ENCODE peak calls at places on chromosomes 5 and 9, in eight cellular contexts. One of them, this sample, is unnamed.

GRCh38 chr5:29822499-29822898 is 1371.0 kb upstream of the CDH6 start:
- DNase-seq in breast epithelium: no peak
- DNase-seq in endodermal cell: no peak
- DNase-seq in endothelial cell of umbilical vein: no peak
- DNase-seq in CD4-positive, alpha-beta T cell: no peak
- DNase-seq in stomach: no peak
- DNase-seq in HepG2: no peak
- DNase-seq in K562: no peak
- DNase-seq in this sample: no peak

GRCh38 chr5:172492991-172493390 is 38.7 kb upstream of the SH3PXD2B start:
- DNase-seq in breast epithelium: no peak
- DNase-seq in endodermal cell: peak
- DNase-seq in endothelial cell of umbilical vein: no peak
- DNase-seq in CD4-positive, alpha-beta T cell: no peak
- DNase-seq in stomach: no peak
- DNase-seq in HepG2: no peak
- DNase-seq in K562: no peak
- DNase-seq in this sample: no peak

GRCh38 chr5:62268239-62268638 is 37.8 kb upstream of the KIF2A start:
- DNase-seq in breast epithelium: peak
- DNase-seq in endodermal cell: no peak
- DNase-seq in endothelial cell of umbilical vein: peak
- DNase-seq in CD4-positive, alpha-beta T cell: no peak
- DNase-seq in stomach: no peak
- DNase-seq in HepG2: peak
- DNase-seq in K562: no peak
- DNase-seq in this sample: no peak

GRCh38 chr5:54616031-54616430 is 98.5 kb downstream of the SNX18 start:
- DNase-seq in breast epithelium: peak
- DNase-seq in endodermal cell: no peak
- DNase-seq in endothelial cell of umbilical vein: no peak
- DNase-seq in CD4-positive, alpha-beta T cell: no peak
- DNase-seq in stomach: peak
- DNase-seq in HepG2: peak
- DNase-seq in K562: no peak
- DNase-seq in this sample: no peak

GRCh38 chr5:62475072-62475471 is 62.5 kb downstream of the IPO11 start:
- DNase-seq in breast epithelium: no peak
- DNase-seq in endodermal cell: no peak
- DNase-seq in endothelial cell of umbilical vein: no peak
- DNase-seq in CD4-positive, alpha-beta T cell: no peak
- DNase-seq in stomach: no peak
- DNase-seq in HepG2: no peak
- DNase-seq in K562: no peak
- DNase-seq in this sample: no peak

GRCh38 chr9:4226331-4227250 is 73.3 kb downstream of the GLIS3 start:
- DNase-seq in breast epithelium: no peak
- DNase-seq in endodermal cell: no peak
- DNase-seq in endothelial cell of umbilical vein: no peak
- DNase-seq in CD4-positive, alpha-beta T cell: no peak
- DNase-seq in stomach: no peak
- DNase-seq in HepG2: no peak
- DNase-seq in K562: no peak
- DNase-seq in this sample: no peak

GRCh38 chr9:70085241-70085640 is 41.6 kb downstream of the MAMDC2 start:
- DNase-seq in breast epithelium: no peak
- DNase-seq in endodermal cell: peak
- DNase-seq in endothelial cell of umbilical vein: peak
- DNase-seq in CD4-positive, alpha-beta T cell: no peak
- DNase-seq in stomach: no peak
- DNase-seq in HepG2: no peak
- DNase-seq in K562: no peak
- DNase-seq in this sample: no peak

GRCh38 chr9:111852291-111852690 is 44.3 kb upstream of the UGCG start:
- DNase-seq in breast epithelium: no peak
- DNase-seq in endodermal cell: no peak
- DNase-seq in endothelial cell of umbilical vein: no peak
- DNase-seq in CD4-positive, alpha-beta T cell: no peak
- DNase-seq in stomach: no peak
- DNase-seq in HepG2: no peak
- DNase-seq in K562: no peak
- DNase-seq in this sample: no peak

GRCh38 chr5:140356878-140357730 is 2.9 kb upstream of the SLC4A9 start:
- DNase-seq in breast epithelium: no peak
- DNase-seq in endodermal cell: no peak
- DNase-seq in endothelial cell of umbilical vein: no peak
- DNase-seq in CD4-positive, alpha-beta T cell: no peak
- DNase-seq in stomach: no peak
- DNase-seq in HepG2: no peak
- DNase-seq in K562: no peak
- DNase-seq in this sample: no peak

GRCh38 chr9:136629879-136630661 is 32.6 kb upstream of the EGFL7 start:
- DNase-seq in breast epithelium: no peak
- DNase-seq in endodermal cell: peak
- DNase-seq in endothelial cell of umbilical vein: peak
- DNase-seq in CD4-positive, alpha-beta T cell: peak
- DNase-seq in stomach: peak
- DNase-seq in HepG2: peak
- DNase-seq in K562: peak
- DNase-seq in this sample: no peak

GRCh38 chr9:79570449-79571308 is 1.1 kb upstream of the TLE4 start:
- DNase-seq in breast epithelium: peak
- DNase-seq in endodermal cell: peak
- DNase-seq in endothelial cell of umbilical vein: peak
- DNase-seq in CD4-positive, alpha-beta T cell: peak
- DNase-seq in stomach: peak
- DNase-seq in HepG2: no peak
- DNase-seq in K562: peak
- DNase-seq in this sample: peak

GRCh38 chr9:10009401-10009800 is 603.4 kb downstream of the PTPRD start:
- DNase-seq in breast epithelium: no peak
- DNase-seq in endodermal cell: no peak
- DNase-seq in endothelial cell of umbilical vein: no peak
- DNase-seq in CD4-positive, alpha-beta T cell: no peak
- DNase-seq in stomach: no peak
- DNase-seq in HepG2: no peak
- DNase-seq in K562: no peak
- DNase-seq in this sample: no peak
- H3K27ac ChIP-seq in breast epithelium: no peak
- H3K27ac ChIP-seq in endodermal cell: no peak
- H3K27ac ChIP-seq in endothelial cell of umbilical vein: no peak
- H3K27ac ChIP-seq in CD4-positive, alpha-beta T cell: no peak
- H3K27ac ChIP-seq in stomach: no peak
- H3K27ac ChIP-seq in HepG2: no peak
- H3K27ac ChIP-seq in K562: no peak
- H3K27ac ChIP-seq in this sample: no peak

GRCh38 chr9:2859776-2860379 is 16.0 kb upstream of the PUM3 start:
- DNase-seq in breast epithelium: no peak
- DNase-seq in endodermal cell: peak
- DNase-seq in endothelial cell of umbilical vein: peak
- DNase-seq in CD4-positive, alpha-beta T cell: peak
- DNase-seq in stomach: peak
- DNase-seq in HepG2: peak
- DNase-seq in K562: peak
- DNase-seq in this sample: peak
- TF ChIP-seq CTCF in breast epithelium: no peak
- TF ChIP-seq CTCF in endodermal cell: peak
- TF ChIP-seq CTCF in endothelial cell of umbilical vein: peak
- TF ChIP-seq CTCF in CD4-positive, alpha-beta T cell: peak
- TF ChIP-seq CTCF in stomach: no peak
- TF ChIP-seq CTCF in HepG2: peak
- TF ChIP-seq CTCF in K562: peak
- TF ChIP-seq CTCF in this sample: peak

GRCh38 chr5:387491-388265 is 55.3 kb upstream of the EXOC3 start:
- DNase-seq in breast epithelium: peak
- DNase-seq in endodermal cell: peak
- DNase-seq in endothelial cell of umbilical vein: no peak
- DNase-seq in CD4-positive, alpha-beta T cell: no peak
- DNase-seq in stomach: no peak
- DNase-seq in HepG2: no peak
- DNase-seq in K562: no peak
- DNase-seq in this sample: no peak
- H3K27ac ChIP-seq in breast epithelium: no peak
- H3K27ac ChIP-seq in endodermal cell: no peak
- H3K27ac ChIP-seq in endothelial cell of umbilical vein: no peak
- H3K27ac ChIP-seq in CD4-positive, alpha-beta T cell: no peak
- H3K27ac ChIP-seq in stomach: no peak
- H3K27ac ChIP-seq in HepG2: no peak
- H3K27ac ChIP-seq in K562: no peak
- H3K27ac ChIP-seq in this sample: no peak

GRCh38 chr9:102398205-102398604 is 596.9 kb upstream of the CYLC2 start:
- DNase-seq in breast epithelium: no peak
- DNase-seq in endodermal cell: no peak
- DNase-seq in endothelial cell of umbilical vein: no peak
- DNase-seq in CD4-positive, alpha-beta T cell: no peak
- DNase-seq in stomach: no peak
- DNase-seq in HepG2: no peak
- DNase-seq in K562: no peak
- DNase-seq in this sample: no peak
- TF ChIP-seq CTCF in breast epithelium: no peak
- TF ChIP-seq CTCF in endodermal cell: no peak
- TF ChIP-seq CTCF in endothelial cell of umbilical vein: no peak
- TF ChIP-seq CTCF in CD4-positive, alpha-beta T cell: no peak
- TF ChIP-seq CTCF in stomach: no peak
- TF ChIP-seq CTCF in HepG2: no peak
- TF ChIP-seq CTCF in K562: no peak
- TF ChIP-seq CTCF in this sample: no peak

GRCh38 chr9:19378647-19379046 is 1.4 kb downstream of the RPS6 start:
- DNase-seq in breast epithelium: no peak
- DNase-seq in endodermal cell: no peak
- DNase-seq in endothelial cell of umbilical vein: peak
- DNase-seq in CD4-positive, alpha-beta T cell: no peak
- DNase-seq in stomach: no peak
- DNase-seq in HepG2: no peak
- DNase-seq in K562: no peak
- DNase-seq in this sample: no peak
- H3K27ac ChIP-seq in breast epithelium: peak
- H3K27ac ChIP-seq in endodermal cell: no peak
- H3K27ac ChIP-seq in endothelial cell of umbilical vein: peak
- H3K27ac ChIP-seq in CD4-positive, alpha-beta T cell: no peak
- H3K27ac ChIP-seq in stomach: peak
- H3K27ac ChIP-seq in HepG2: peak
- H3K27ac ChIP-seq in K562: peak
- H3K27ac ChIP-seq in this sample: peak

GRCh38 chr9:7342229-7342628 is 457.3 kb downstream of the DMAC1 start:
- DNase-seq in breast epithelium: no peak
- DNase-seq in endodermal cell: no peak
- DNase-seq in endothelial cell of umbilical vein: no peak
- DNase-seq in CD4-positive, alpha-beta T cell: no peak
- DNase-seq in stomach: no peak
- DNase-seq in HepG2: no peak
- DNase-seq in K562: no peak
- DNase-seq in this sample: no peak
- TF ChIP-seq CTCF in breast epithelium: no peak
- TF ChIP-seq CTCF in endodermal cell: peak
- TF ChIP-seq CTCF in endothelial cell of umbilical vein: no peak
- TF ChIP-seq CTCF in CD4-positive, alpha-beta T cell: no peak
- TF ChIP-seq CTCF in stomach: no peak
- TF ChIP-seq CTCF in HepG2: no peak
- TF ChIP-seq CTCF in K562: no peak
- TF ChIP-seq CTCF in this sample: peak

DNA sequence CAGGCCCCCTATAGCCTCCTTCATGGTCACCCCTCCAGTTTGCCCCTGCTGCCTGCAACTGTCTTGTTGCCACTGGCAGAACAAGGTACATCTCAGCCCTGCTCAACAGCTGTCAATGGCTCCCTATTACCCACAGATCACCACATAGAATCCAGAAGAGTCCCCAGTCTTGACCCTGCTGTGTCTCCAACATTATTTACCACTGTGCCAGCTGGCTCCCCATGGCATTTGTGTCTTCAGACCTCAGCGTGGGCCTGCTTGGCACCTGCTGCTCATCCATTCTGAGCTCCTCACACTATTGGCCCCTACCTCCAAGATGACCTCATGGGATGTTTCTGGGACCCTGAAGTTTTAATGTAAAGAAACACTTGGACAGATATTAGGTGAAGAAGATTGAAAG is 201.8 kb downstream of the HSPA4 start:
- DNase-seq in breast epithelium: no peak
- DNase-seq in endodermal cell: no peak
- DNase-seq in endothelial cell of umbilical vein: no peak
- DNase-seq in CD4-positive, alpha-beta T cell: no peak
- DNase-seq in stomach: no peak
- DNase-seq in HepG2: no peak
- DNase-seq in K562: no peak
- DNase-seq in this sample: no peak
- H3K27ac ChIP-seq in breast epithelium: no peak
- H3K27ac ChIP-seq in endodermal cell: no peak
- H3K27ac ChIP-seq in endothelial cell of umbilical vein: no peak
- H3K27ac ChIP-seq in CD4-positive, alpha-beta T cell: no peak
- H3K27ac ChIP-seq in stomach: no peak
- H3K27ac ChIP-seq in HepG2: no peak
- H3K27ac ChIP-seq in K562: no peak
- H3K27ac ChIP-seq in this sample: no peak

DNA sequence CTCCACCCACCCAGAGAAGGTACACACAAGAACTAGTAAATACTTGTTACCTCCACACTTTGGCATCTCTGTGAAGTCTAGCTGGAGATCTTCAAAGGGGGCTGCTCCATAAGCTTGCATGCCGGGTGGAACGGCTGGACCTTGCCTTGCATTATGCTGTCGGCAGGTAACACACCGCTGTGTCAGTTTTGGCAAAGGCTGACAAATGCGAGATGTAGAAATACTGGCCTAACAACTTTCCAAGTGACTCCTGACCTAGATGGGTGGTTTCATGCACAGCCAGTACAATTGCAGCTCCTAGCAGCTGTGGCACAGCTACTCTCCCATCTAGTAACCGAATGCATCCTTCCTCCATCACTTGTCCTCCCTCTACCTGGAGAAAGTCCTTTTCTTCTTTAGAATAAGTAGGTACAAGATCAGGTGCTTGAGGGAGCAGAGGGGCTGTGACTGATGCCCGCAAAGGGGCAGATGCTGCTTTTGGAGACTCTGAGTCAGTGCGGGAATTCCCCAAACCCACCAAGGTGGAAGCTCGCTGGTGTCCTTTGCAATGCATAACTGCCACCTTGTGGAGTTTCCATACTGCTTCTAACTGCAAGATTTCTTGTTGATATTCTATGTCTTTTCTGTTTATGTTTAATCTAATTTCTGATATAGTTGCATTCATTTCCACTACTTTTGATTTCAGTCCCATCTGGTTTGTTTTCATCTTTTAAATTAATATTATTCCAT is 78.4 kb downstream of the TMEM161B start:
- DNase-seq in breast epithelium: no peak
- DNase-seq in endodermal cell: no peak
- DNase-seq in endothelial cell of umbilical vein: no peak
- DNase-seq in CD4-positive, alpha-beta T cell: no peak
- DNase-seq in stomach: no peak
- DNase-seq in HepG2: no peak
- DNase-seq in K562: no peak
- DNase-seq in this sample: peak
- TF ChIP-seq CTCF in breast epithelium: no peak
- TF ChIP-seq CTCF in endodermal cell: peak
- TF ChIP-seq CTCF in endothelial cell of umbilical vein: no peak
- TF ChIP-seq CTCF in CD4-positive, alpha-beta T cell: no peak
- TF ChIP-seq CTCF in stomach: no peak
- TF ChIP-seq CTCF in HepG2: peak
- TF ChIP-seq CTCF in K562: no peak
- TF ChIP-seq CTCF in this sample: peak

GRCh38 chr9:89991204-89991790 is 386.5 kb downstream of the GADD45G start:
- DNase-seq in breast epithelium: no peak
- DNase-seq in endodermal cell: no peak
- DNase-seq in endothelial cell of umbilical vein: no peak
- DNase-seq in CD4-positive, alpha-beta T cell: no peak
- DNase-seq in stomach: peak
- DNase-seq in HepG2: no peak
- DNase-seq in K562: no peak
- DNase-seq in this sample: no peak
- H3K27ac ChIP-seq in breast epithelium: no peak
- H3K27ac ChIP-seq in endodermal cell: no peak
- H3K27ac ChIP-seq in endothelial cell of umbilical vein: no peak
- H3K27ac ChIP-seq in CD4-positive, alpha-beta T cell: no peak
- H3K27ac ChIP-seq in stomach: peak
- H3K27ac ChIP-seq in HepG2: no peak
- H3K27ac ChIP-seq in K562: no peak
- H3K27ac ChIP-seq in this sample: no peak

This sample was measured in dorsolateral prefrontal cortex.